ENCODE peak calls at places on chromosomes 6 and 20, in ten cellular contexts. E is left colon; R is ELF-1; F is myocyte; Y is activated CD4-positive, CD25-positive, alpha-beta regulatory T cell treated with anti-CD3 and anti-CD28 coated beads, Interleukin-2, amount 50 U/mL, for 72 hours; L is D341Med; W is NCI-H226; O is stimulated activated CD4-positive, alpha-beta T cell treated with anti-CD3 and anti-CD28 coated beads, Interleukin-12 subunit alpha, Interleukin-12 subunit beta, amount 100 ng/mL, for 24 hours; C is left ventricle myocardium inferior; Q is progenitor cell of endocrine pancreas. B is an unnamed sample.

GRCh38 chr20:23143098-23143497 is 57.0 kb upstream of the CD93 start:
- DNase-seq in E (no peak), R (no peak), F (peak), Y (no peak), L (no peak), W (peak), O (no peak), C (no peak), Q (no peak), B (no peak)

GRCh38 chr6:1267057-1267732 is 44.7 kb upstream of the FOXQ1 start:
- DNase-seq in E (no peak), R (no peak), F (no peak), Y (no peak), L (no peak), W (no peak), O (no peak), C (no peak), Q (no peak), B (no peak)

GRCh38 chr6:25777031-25777430 is 22.5 kb downstream of the SLC17A4 start:
- DNase-seq in E (no peak), R (peak), F (no peak), Y (no peak), L (no peak), W (no peak), O (no peak), C (no peak), Q (no peak), B (no peak)

GRCh38 chr6:152270301-152270925 is 366.7 kb downstream of the SYNE1 start:
- DNase-seq in E (no peak), R (peak), F (peak), Y (no peak), L (no peak), W (peak), O (no peak), C (no peak), Q (no peak), B (no peak)

GRCh38 chr6:44356432-44356950 is 14.0 kb downstream of the SPATS1 start:
- DNase-seq in E (no peak), R (no peak), F (peak), Y (no peak), L (no peak), W (no peak), O (no peak), C (no peak), Q (no peak), B (no peak)

GRCh38 chr6:158047120-158047518 is 65.5 kb downstream of the SYNJ2 start:
- DNase-seq in E (no peak), R (no peak), F (peak), Y (peak), L (no peak), W (no peak), O (peak), C (peak), Q (no peak), B (no peak)

GRCh38 chr6:15171026-15171425 is 74.8 kb upstream of the JARID2 start:
- DNase-seq in E (no peak), R (no peak), F (no peak), Y (no peak), L (no peak), W (no peak), O (no peak), C (no peak), Q (no peak), B (no peak)

GRCh38 chr6:41284726-41285125 is 1.8 kb downstream of the TREM1 start:
- DNase-seq in E (no peak), R (peak), F (no peak), Y (no peak), L (no peak), W (peak), O (no peak), C (no peak), Q (no peak), B (no peak)

GRCh38 chr6:91081452-91082067 is 494.7 kb upstream of the MAP3K7 start:
- DNase-seq in E (no peak), R (peak), F (peak), Y (no peak), L (peak), W (peak), O (no peak), C (no peak), Q (no peak), B (peak)

GRCh38 chr20:23689399-23689690 is 507 bp upstream of the CST4 start:
- DNase-seq in E (no peak), R (no peak), F (no peak), Y (no peak), L (no peak), W (no peak), O (no peak), C (no peak), Q (no peak), B (no peak)

GRCh38 chr6:134956676-134957075 is 6.8 kb upstream of the ALDH8A1 start:
- DNase-seq in E (no peak), R (no peak), F (no peak), Y (no peak), L (no peak), W (no peak), O (no peak), C (no peak), Q (no peak), B (no peak)